ENCODE peak calls at places on chromosomes 13 and 19, in ten cellular contexts. Q, I, F, V, N, M, L, U, R and E are unnamed samples.
A peak's percentile ranks its signal among the peaks of the same experiment; 100 is the strongest.

GRCh38 chr13:29227560-29227959 is 367.9 kb downstream of the SLC7A1 start:
- DNase-seq in M (no peak), R (no peak), I (no peak), Q (no peak), F (no peak), N (no peak), L (no peak), U (no peak), V (no peak), E (no peak)

GRCh38 chr13:49828452-49828851 is 36.0 kb upstream of the KPNA3 start:
- DNase-seq in F (no peak), R (no peak), N (no peak), L (no peak), I (no peak), U (no peak), M (no peak), V (no peak), Q (no peak), E (no peak)

GRCh38 chr19:14198384-14199376 is 7.3 kb downstream of the ADGRL1 start:
- DNase-seq in L (no peak), F (no peak), U (no peak), I (no peak), N (no peak), Q (no peak), R (no peak), M (no peak), V (no peak), E (peak; percentile 32)

GRCh38 chr19:32201661-32202060 is 143.7 kb upstream of the ZNF507 start:
- DNase-seq in I (no peak), Q (no peak), L (no peak), N (no peak), V (no peak), F (no peak), M (no peak), R (no peak), U (no peak), E (no peak)

GRCh38 chr13:39148513-39148961 is 110.3 kb downstream of the NHLRC3 start:
- DNase-seq in N (no peak), M (no peak), F (no peak), V (peak; percentile 92), Q (no peak), I (no peak), L (no peak), R (no peak), U (no peak), E (peak; percentile 70)

GRCh38 chr19:33613601-33614000 is 8.2 kb upstream of the CHST8 start:
- DNase-seq in V (no peak), L (no peak), R (no peak), F (no peak), N (no peak), M (no peak), Q (no peak), I (no peak), U (no peak), E (no peak)

GRCh38 chr13:46687810-46688209 is 109.2 kb downstream of the ESD start:
- DNase-seq in Q (peak; percentile 53), L (no peak), V (peak; percentile 42), F (no peak), N (no peak), R (no peak), I (no peak), U (no peak), M (no peak), E (no peak)

GRCh38 chr19:14606627-14607026 is 23.7 kb downstream of the CLEC17A start:
- DNase-seq in R (no peak), U (no peak), I (no peak), L (no peak), M (no peak), N (no peak), F (no peak), Q (no peak), V (no peak), E (no peak)

GRCh38 chr13:45341799-45342584 is 1.0 kb upstream of the TPT1 start:
- DNase-seq in Q (peak; percentile 36), F (no peak), L (peak; percentile 31), M (no peak), N (no peak), U (no peak), R (no peak), V (peak; percentile 61), I (no peak), E (peak; percentile 91)

GRCh38 chr13:22062478-22063205 is 391.8 kb downstream of the FGF9 start:
- DNase-seq in N (no peak), I (no peak), R (no peak), V (no peak), Q (no peak), L (no peak), F (no peak), M (no peak), U (no peak), E (no peak)